ENCODE peak calls at places on chromosomes 13 and 19, in four cellular contexts. One of them, this sample, is unnamed.

GRCh38 chr13:104301216-104301975 is 1235.2 kb upstream of the SLC10A2 start:
- DNase-seq in neural progenitor cell: no peak
- DNase-seq in uterus: no peak
- DNase-seq in Peyer's patch: no peak
- DNase-seq in this sample: no peak

GRCh38 chr13:111536239-111536638 is 215.8 kb downstream of the TEX29 start:
- DNase-seq in neural progenitor cell: no peak
- DNase-seq in Peyer's patch: no peak
- DNase-seq in uterus: no peak
- DNase-seq in this sample: no peak

GRCh38 chr19:18291019-18291524 is 9.7 kb upstream of the JUND start:
- DNase-seq in uterus: peak; percentile 57
- DNase-seq in Peyer's patch: no peak
- DNase-seq in neural progenitor cell: no peak
- DNase-seq in this sample: no peak

GRCh38 chr19:4229179-4229931 is at the start of gene EBI3:
- DNase-seq in Peyer's patch: peak; percentile 37
- DNase-seq in uterus: no peak
- DNase-seq in neural progenitor cell: no peak
- DNase-seq in this sample: no peak

GRCh38 chr13:74203576-74203975 is 69.4 kb upstream of the KLF12 start:
- DNase-seq in uterus: no peak
- DNase-seq in Peyer's patch: no peak
- DNase-seq in neural progenitor cell: no peak
- DNase-seq in this sample: no peak

GRCh38 chr19:30659638-30660037 is 287.5 kb downstream of the ZNF536 start:
- DNase-seq in neural progenitor cell: no peak
- DNase-seq in uterus: no peak
- DNase-seq in Peyer's patch: no peak
- DNase-seq in this sample: no peak

GRCh38 chr19:800360-801029 is 3.2 kb downstream of the PTBP1 start:
- DNase-seq in uterus: peak; percentile 53
- DNase-seq in neural progenitor cell: no peak
- DNase-seq in Peyer's patch: no peak
- DNase-seq in this sample: no peak

GRCh38 chr19:1089891-1090290 is 5.3 kb downstream of the POLR2E start:
- DNase-seq in uterus: no peak
- DNase-seq in Peyer's patch: no peak
- DNase-seq in neural progenitor cell: no peak
- DNase-seq in this sample: no peak

GRCh38 chr19:33431986-33432385 is 58.5 kb downstream of the CEBPG start:
- DNase-seq in neural progenitor cell: no peak
- DNase-seq in Peyer's patch: no peak
- DNase-seq in uterus: no peak
- DNase-seq in this sample: no peak

GRCh38 chr13:80444240-80445015 is 103.5 kb upstream of the SPRY2 start:
- DNase-seq in Peyer's patch: no peak
- DNase-seq in uterus: no peak
- DNase-seq in neural progenitor cell: no peak
- DNase-seq in this sample: no peak

GRCh38 chr19:32677657-32678056 is 2.0 kb downstream of the RGS9BP start:
- DNase-seq in Peyer's patch: no peak
- DNase-seq in uterus: no peak
- DNase-seq in neural progenitor cell: peak; percentile 96
- DNase-seq in this sample: no peak

GRCh38 chr19:17125728-17126677 is 50.4 kb downstream of the MYO9B start:
- DNase-seq in uterus: no peak
- DNase-seq in neural progenitor cell: no peak
- DNase-seq in Peyer's patch: peak; percentile 84
- DNase-seq in this sample: peak; percentile 79

GRCh38 chr13:74920945-74921725 is 560.8 kb downstream of the TBC1D4 start:
- DNase-seq in neural progenitor cell: no peak
- DNase-seq in Peyer's patch: no peak
- DNase-seq in uterus: no peak
- DNase-seq in this sample: no peak

GRCh38 chr19:18160792-18161690 is 8.1 kb downstream of the PIK3R2 start:
- DNase-seq in uterus: peak; percentile 58
- DNase-seq in Peyer's patch: peak; percentile 77
- DNase-seq in neural progenitor cell: peak; percentile 88
- DNase-seq in this sample: no peak

GRCh38 chr19:49362048-49362925 is at the start of gene TEAD2:
- DNase-seq in neural progenitor cell: peak; percentile 90
- DNase-seq in uterus: peak; percentile 86
- DNase-seq in Peyer's patch: peak; percentile 27
- DNase-seq in this sample: peak; percentile 70

GRCh38 chr19:383922-384800 is 24.8 kb downstream of the C2CD4C start:
- DNase-seq in Peyer's patch: peak; percentile 10
- DNase-seq in neural progenitor cell: peak; percentile 77
- DNase-seq in uterus: no peak
- DNase-seq in this sample: no peak

GRCh38 chr13:112893570-112894422 is 75.2 kb upstream of the MCF2L start:
- DNase-seq in uterus: no peak
- DNase-seq in neural progenitor cell: peak; percentile 92
- DNase-seq in Peyer's patch: peak; percentile 26
- DNase-seq in this sample: no peak

GRCh38 chr13:79749985-79750551 is 269.1 kb downstream of the NDFIP2 start:
- DNase-seq in uterus: peak; percentile 76
- DNase-seq in Peyer's patch: peak; percentile 17
- DNase-seq in neural progenitor cell: peak; percentile 54
- DNase-seq in this sample: peak; percentile 78

GRCh38 chr13:76231522-76232167 is 595.5 kb downstream of the LMO7 start:
- DNase-seq in uterus: no peak
- DNase-seq in neural progenitor cell: no peak
- DNase-seq in Peyer's patch: no peak
- DNase-seq in this sample: no peak

GRCh38 chr13:98033277-98034247 is 80.1 kb downstream of the IPO5 start:
- DNase-seq in Peyer's patch: no peak
- DNase-seq in uterus: peak; percentile 23
- DNase-seq in neural progenitor cell: peak; percentile 42
- DNase-seq in this sample: no peak

GRCh38 chr13:110126391-110126961 is 180.5 kb downstream of the COL4A1 start:
- DNase-seq in neural progenitor cell: peak; percentile 92
- DNase-seq in Peyer's patch: no peak
- DNase-seq in uterus: peak; percentile 70
- DNase-seq in this sample: peak; percentile 75

GRCh38 chr19:47430041-47430802 is 10.9 kb upstream of the MEIS3 start:
- DNase-seq in neural progenitor cell: peak; percentile 80
- DNase-seq in uterus: no peak
- DNase-seq in Peyer's patch: no peak
- DNase-seq in this sample: no peak

GRCh38 chr13:112839347-112840105 is 129.5 kb upstream of the MCF2L start:
- DNase-seq in uterus: peak; percentile 7
- DNase-seq in neural progenitor cell: no peak
- DNase-seq in Peyer's patch: no peak
- DNase-seq in this sample: no peak

GRCh38 chr19:3644351-3645066 is 17.9 kb upstream of the CACTIN start:
- DNase-seq in neural progenitor cell: no peak
- DNase-seq in Peyer's patch: no peak
- DNase-seq in uterus: no peak
- DNase-seq in this sample: no peak

GRCh38 chr13:25688524-25688923 is 316.8 kb downstream of the ATP8A2 start:
- DNase-seq in Peyer's patch: no peak
- DNase-seq in uterus: no peak
- DNase-seq in neural progenitor cell: no peak
- DNase-seq in this sample: no peak

GRCh38 chr13:105773887-105774538 is 761.4 kb downstream of the EFNB2 start:
- DNase-seq in uterus: no peak
- DNase-seq in Peyer's patch: no peak
- DNase-seq in neural progenitor cell: peak; percentile 12
- DNase-seq in this sample: no peak

GRCh38 chr13:109789262-109789661 is 2.9 kb upstream of the IRS2 start:
- DNase-seq in uterus: no peak
- DNase-seq in neural progenitor cell: no peak
- DNase-seq in Peyer's patch: no peak
- DNase-seq in this sample: no peak

GRCh38 chr13:27194895-27195764 is 23.5 kb upstream of the USP12 start:
- DNase-seq in neural progenitor cell: peak; percentile 20
- DNase-seq in Peyer's patch: no peak
- DNase-seq in uterus: no peak
- DNase-seq in this sample: no peak

GRCh38 chr19:48186541-48186991 is 16.1 kb downstream of the ZSWIM9 start:
- DNase-seq in neural progenitor cell: no peak
- DNase-seq in uterus: no peak
- DNase-seq in Peyer's patch: no peak
- DNase-seq in this sample: no peak

GRCh38 chr13:93116809-93117208 is 109.8 kb upstream of the GPC6 start:
- DNase-seq in Peyer's patch: no peak
- DNase-seq in neural progenitor cell: no peak
- DNase-seq in uterus: no peak
- DNase-seq in this sample: no peak

GRCh38 chr13:79973533-79973963 is 367.4 kb downstream of the SPRY2 start:
- DNase-seq in uterus: peak; percentile 21
- DNase-seq in Peyer's patch: no peak
- DNase-seq in neural progenitor cell: no peak
- DNase-seq in this sample: no peak

GRCh38 chr13:110336681-110337080 is 29.6 kb downstream of the COL4A2 start:
- DNase-seq in Peyer's patch: no peak
- DNase-seq in uterus: no peak
- DNase-seq in neural progenitor cell: no peak
- DNase-seq in this sample: no peak

GRCh38 chr13:109900723-109901122 is 114.3 kb upstream of the IRS2 start:
- DNase-seq in neural progenitor cell: no peak
- DNase-seq in uterus: no peak
- DNase-seq in Peyer's patch: no peak
- DNase-seq in this sample: no peak

GRCh38 chr19:18473706-18474087 is 35.8 kb upstream of the ISYNA1 start:
- DNase-seq in neural progenitor cell: no peak
- DNase-seq in Peyer's patch: no peak
- DNase-seq in uterus: no peak
- DNase-seq in this sample: no peak

DNA sequence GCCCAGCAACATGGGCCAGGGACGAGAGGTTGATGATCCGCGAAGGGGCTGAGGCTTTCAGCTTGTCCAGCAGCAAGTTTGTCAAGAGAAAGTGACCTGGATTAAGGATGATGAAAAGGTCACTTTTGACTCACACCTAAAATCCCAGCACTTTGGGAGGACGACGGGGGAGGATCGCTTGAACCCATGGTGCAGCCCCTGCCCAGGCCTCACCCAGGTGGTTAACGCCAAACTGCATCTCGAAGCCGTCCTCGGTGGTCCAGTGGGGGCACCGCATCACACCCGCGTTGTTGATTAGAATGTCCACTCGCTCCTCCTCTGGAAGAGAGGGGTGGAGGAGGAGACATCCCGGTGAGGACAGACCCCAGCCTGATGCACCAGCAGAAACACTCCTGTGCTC is 10.4 kb upstream of the GP6 start:
- DNase-seq in neural progenitor cell: no peak
- DNase-seq in Peyer's patch: no peak
- DNase-seq in uterus: no peak
- DNase-seq in this sample: no peak
- H3K36me3 ChIP-seq in neural progenitor cell: no peaks in the 10 kb centered on the region
- H3K36me3 ChIP-seq in Peyer's patch: peaks cover 76% of the 10 kb centered on the region
- H3K36me3 ChIP-seq in uterus: no peaks in the 10 kb centered on the region
- H3K36me3 ChIP-seq in this sample: peaks cover 82% of the 10 kb centered on the region

GRCh38 chr13:40221460-40222201 is 444.8 kb downstream of the FOXO1 start:
- DNase-seq in uterus: peak; percentile 77
- DNase-seq in neural progenitor cell: no peak
- DNase-seq in Peyer's patch: peak; percentile 64
- DNase-seq in this sample: no peak
- H3K27ac ChIP-seq in uterus: peak overlapping the region; percentile 80
- H3K27ac ChIP-seq in neural progenitor cell: no peak overlapping the region
- H3K27ac ChIP-seq in Peyer's patch: peak overlapping the region; percentile 71
- H3K27ac ChIP-seq in this sample: peak overlapping the region; percentile 40

GRCh38 chr13:33606692-33607091 is 211.3 kb upstream of the RFC3 start:
- DNase-seq in uterus: no peak
- DNase-seq in Peyer's patch: no peak
- DNase-seq in neural progenitor cell: peak; percentile 79
- DNase-seq in this sample: no peak
- TF ChIP-seq CTCF in uterus: no peak
- TF ChIP-seq CTCF in Peyer's patch: no peak
- TF ChIP-seq CTCF in neural progenitor cell: peak; percentile 41
- TF ChIP-seq CTCF in this sample: no peak

GRCh38 chr19:2199861-2200623 is 36.1 kb downstream of the PLEKHJ1 start:
- DNase-seq in neural progenitor cell: no peak
- DNase-seq in Peyer's patch: no peak
- DNase-seq in uterus: no peak
- DNase-seq in this sample: no peak
- H3K36me3 ChIP-seq in neural progenitor cell: no peaks in the 10 kb centered on the region
- H3K36me3 ChIP-seq in Peyer's patch: peaks cover 65% of the 10 kb centered on the region
- H3K36me3 ChIP-seq in uterus: no peaks in the 10 kb centered on the region
- H3K36me3 ChIP-seq in this sample: peaks cover 30% of the 10 kb centered on the region

GRCh38 chr13:43128504-43128929 is 105.1 kb downstream of the DNAJC15 start:
- DNase-seq in uterus: peak; percentile 22
- DNase-seq in Peyer's patch: no peak
- DNase-seq in neural progenitor cell: no peak
- DNase-seq in this sample: no peak

GRCh38 chr13:43129021-43129420 is 105.6 kb downstream of the DNAJC15 start:
- DNase-seq in uterus: no peak
- DNase-seq in Peyer's patch: no peak
- DNase-seq in neural progenitor cell: no peak
- DNase-seq in this sample: no peak

GRCh38 chr13:43127103-43127817 is 103.9 kb downstream of the DNAJC15 start:
- DNase-seq in neural progenitor cell: peak; percentile 51
- DNase-seq in uterus: no peak
- DNase-seq in Peyer's patch: no peak
- DNase-seq in this sample: no peak

GRCh38 chr13:43127827-43128226 is 104.4 kb downstream of the DNAJC15 start:
- DNase-seq in uterus: no peak
- DNase-seq in Peyer's patch: no peak
- DNase-seq in neural progenitor cell: no peak
- DNase-seq in this sample: no peak

DNA sequence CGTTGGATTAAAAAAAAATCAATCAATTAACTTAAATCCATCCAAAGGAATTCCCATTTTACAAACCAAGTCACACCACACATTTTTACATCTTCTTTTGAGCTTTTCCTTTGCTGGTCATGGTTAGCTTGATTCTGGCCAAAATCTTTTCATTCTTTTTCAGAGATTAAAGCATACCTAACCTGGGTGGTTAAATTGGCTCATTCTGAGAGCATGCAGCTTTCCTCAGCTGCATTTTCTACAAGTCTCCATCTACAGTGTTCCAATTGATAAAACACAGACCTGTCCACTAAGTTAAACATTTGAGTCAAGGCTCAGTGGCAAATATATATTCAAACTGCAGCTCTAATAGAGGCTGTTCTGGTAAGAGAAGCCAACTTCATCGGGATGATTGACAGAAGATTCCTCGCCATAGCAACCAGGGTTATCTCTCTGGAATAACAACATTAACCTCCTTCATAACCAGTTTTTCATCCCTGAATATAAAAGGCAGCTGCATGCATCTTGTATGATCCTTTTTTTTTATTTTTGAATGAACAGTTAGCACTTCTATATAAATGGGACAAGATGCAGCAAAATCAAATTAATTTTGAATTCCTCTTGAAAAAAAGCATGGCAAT is 106.2 kb downstream of the DNAJC15 start:
- DNase-seq in uterus: no peak
- DNase-seq in Peyer's patch: no peak
- DNase-seq in neural progenitor cell: no peak
- DNase-seq in this sample: no peak
- H3K27ac ChIP-seq in uterus: no peak overlapping the region
- H3K27ac ChIP-seq in Peyer's patch: no peak overlapping the region
- H3K27ac ChIP-seq in neural progenitor cell: no peak overlapping the region
- H3K27ac ChIP-seq in this sample: no peak overlapping the region

This sample was measured in right atrium auricular region.